ENCODE peak calls at places on chromosomes 7 and 10, in ten cellular contexts. H is GM13976; T is stimulated activated CD4-positive, alpha-beta T cell treated with anti-CD3 and anti-CD28 coated beads, Interleukin-4, amount 100 ng/mL, for 24 hours; Q is Peyer's patch; B is ELF-1; U is H4; D is HTR-8/SVneo; E is cardiac septum; X is Right ventricle myocardium superior; V is kidney tubule cell. Y is an unnamed sample.
A peak's percentile ranks its signal among the peaks of the same experiment; 100 is the strongest.

GRCh38 chr7:22822486-22823141 is at the start of gene TOMM7:
- DNase-seq in T (peak; percentile 90), B (peak; percentile 99), U (peak; percentile 100), D (peak; percentile 96), E (peak; percentile 94), X (peak; percentile 94), H (peak; percentile 95), Q (peak; percentile 86), V (peak; percentile 97), Y (peak; percentile 96)

GRCh38 chr10:131475803-131476202 is 164.3 kb upstream of the TCERG1L start:
- DNase-seq in B (no peak), X (no peak), D (no peak), V (no peak), Q (no peak), U (no peak), H (no peak), E (no peak), T (no peak), Y (no peak)

GRCh38 chr7:70406419-70407189 is 725.3 kb upstream of the GALNT17 start:
- DNase-seq in U (no peak), E (no peak), H (no peak), X (no peak), T (no peak), B (peak; percentile 13), D (no peak), Q (no peak), V (no peak), Y (no peak)

GRCh38 chr10:132232553-132232949 is 45.8 kb downstream of the DPYSL4 start:
- DNase-seq in Q (no peak), B (no peak), T (peak; percentile 12), X (peak; percentile 72), U (peak; percentile 44), E (no peak), D (no peak), H (no peak), V (no peak), Y (no peak)

GRCh38 chr7:66845382-66846095 is 75.5 kb upstream of the TMEM248 start:
- DNase-seq in H (no peak), V (no peak), E (no peak), D (no peak), B (no peak), X (no peak), U (no peak), T (no peak), Q (no peak), Y (no peak)

GRCh38 chr10:12463459-12463838 is 114.1 kb downstream of the CAMK1D start:
- DNase-seq in D (no peak), T (no peak), H (no peak), B (no peak), E (no peak), Q (no peak), X (no peak), U (no peak), V (no peak), Y (no peak)

GRCh38 chr10:132037676-132037975 is 28.1 kb upstream of the JAKMIP3 start:
- DNase-seq in D (no peak), U (no peak), T (no peak), V (no peak), X (no peak), H (no peak), E (no peak), Q (no peak), B (peak; percentile 97), Y (no peak)

GRCh38 chr10:80537705-80538480 is at the start of gene SH2D4B:
- DNase-seq in V (no peak), H (no peak), B (peak; percentile 52), E (no peak), X (no peak), U (no peak), D (no peak), T (no peak), Q (no peak), Y (no peak)

GRCh38 chr10:60646966-60647796 is 131.1 kb upstream of the CDK1 start:
- DNase-seq in H (peak; percentile 23), X (no peak), D (peak; percentile 21), V (peak; percentile 70), Q (no peak), T (peak; percentile 65), B (no peak), E (no peak), U (peak; percentile 51), Y (peak; percentile 98)

GRCh38 chr10:103745264-103746247 is 109.8 kb downstream of the SH3PXD2A start:
- DNase-seq in D (no peak), X (no peak), U (peak; percentile 39), V (peak; percentile 54), H (no peak), B (no peak), T (peak; percentile 71), E (no peak), Q (peak; percentile 56), Y (peak; percentile 91)

GRCh38 chr10:83212632-83213349 is 926.5 kb upstream of the GHITM start:
- DNase-seq in U (peak; percentile 39), D (no peak), X (no peak), T (no peak), Q (no peak), V (peak; percentile 51), E (no peak), H (no peak), B (no peak), Y (peak; percentile 9)

GRCh38 chr10:133274751-133275682 is 1.7 kb downstream of the ADAM8 start:
- DNase-seq in V (no peak), X (no peak), U (no peak), E (peak; percentile 92), D (no peak), T (peak; percentile 87), B (peak; percentile 57), Q (no peak), H (peak; percentile 90), Y (peak; percentile 77)

GRCh38 chr7:138515001-138515528 is 55.0 kb downstream of the TRIM24 start:
- DNase-seq in E (no peak), T (no peak), Q (no peak), U (no peak), D (no peak), V (no peak), B (no peak), X (no peak), H (peak; percentile 38), Y (no peak)

GRCh38 chr7:48088559-48089414 is at the start of gene UPP1:
- DNase-seq in B (peak; percentile 96), T (peak; percentile 85), Q (peak; percentile 98), V (peak; percentile 99), U (peak; percentile 100), E (peak; percentile 97), D (peak; percentile 75), X (peak; percentile 97), H (peak; percentile 90), Y (peak; percentile 83)

GRCh38 chr7:44634839-44635591 is 28.6 kb downstream of the OGDH start:
- DNase-seq in U (peak; percentile 95), B (no peak), X (peak; percentile 71), T (no peak), H (no peak), E (peak; percentile 78), D (no peak), Q (peak; percentile 92), V (no peak), Y (no peak)

Y was measured in PC-3.